ENCODE peak calls at places on chromosomes 12 and 14, in nine cellular contexts. A is stomach; V is stimulated activated CD4-positive, alpha-beta T cell treated with anti-CD3 and anti-CD28 coated beads, Interleukin-1b, Interleukin-23, amount 100 ng/mL, for 4 hours; M is central memory CD8-positive, alpha-beta T cell; Z is HFF-Myc; S is fibroblast of gingiva; O is psoas muscle; C is activated T-cell treated with anti-CD3 and anti-CD28 coated beads, Interleukin-2, amount 50 U/mL, for 72 hours; P is AG20443. Y is an unnamed sample.

GRCh38 chr14:77099425-77100167 is 1.5 kb downstream of the CIPC start:
- DNase-seq in V (no peak), M (no peak), C (no peak), A (no peak), O (no peak), Z (peak), P (peak), S (peak), Y (peak)

GRCh38 chr14:28758253-28758915 is 8.2 kb upstream of the FOXG1 start:
- DNase-seq in S (no peak), P (no peak), A (no peak), C (no peak), Z (no peak), V (no peak), M (no peak), O (no peak), Y (no peak)

GRCh38 chr12:64733857-64734256 is 25.3 kb downstream of the GNS start:
- DNase-seq in V (no peak), S (peak), O (peak), C (no peak), M (no peak), Z (no peak), P (no peak), A (no peak), Y (peak)

GRCh38 chr12:104163631-104164030 is 25.6 kb upstream of the NFYB start:
- DNase-seq in P (no peak), V (no peak), Z (no peak), O (no peak), C (no peak), A (no peak), S (no peak), M (no peak), Y (no peak)

GRCh38 chr12:132078190-132078589 is 65.9 kb downstream of the DDX51 start:
- DNase-seq in M (no peak), P (peak), O (no peak), Z (peak), C (no peak), V (no peak), A (no peak), S (peak), Y (no peak)

GRCh38 chr12:90393089-90393488 is 561.9 kb downstream of the CCER1 start:
- DNase-seq in A (no peak), Z (no peak), O (no peak), C (no peak), S (no peak), M (no peak), P (no peak), V (no peak), Y (no peak)

GRCh38 chr14:53341324-53341723 is 188.2 kb upstream of the DDHD1 start:
- DNase-seq in A (no peak), O (no peak), S (no peak), C (no peak), Z (no peak), M (no peak), P (no peak), V (no peak), Y (no peak)

GRCh38 chr12:121420109-121420508 is 20.2 kb downstream of the RNF34 start:
- DNase-seq in S (no peak), V (no peak), C (no peak), A (no peak), Z (no peak), P (no peak), M (no peak), O (no peak), Y (no peak)

GRCh38 chr14:68471029-68471963 is 321.6 kb downstream of the ZFP36L1 start:
- DNase-seq in C (no peak), O (no peak), P (no peak), M (no peak), S (no peak), V (no peak), Z (no peak), A (no peak), Y (no peak)

GRCh38 chr12:112937741-112938719 is at the start of gene OAS3:
- DNase-seq in A (peak), M (peak), P (peak), O (peak), C (peak), Z (peak), V (peak), S (peak), Y (peak)

GRCh38 chr12:98013560-98013959 is 501.8 kb upstream of the TMPO start:
- DNase-seq in O (no peak), Z (no peak), M (no peak), A (no peak), P (no peak), C (no peak), S (no peak), V (no peak), Y (peak)

GRCh38 chr12:104643921-104644669 is 187.3 kb downstream of the CHST11 start:
- DNase-seq in V (no peak), O (no peak), M (no peak), A (peak), Z (no peak), P (no peak), C (no peak), S (no peak), Y (no peak)

GRCh38 chr12:64739778-64740177 is 19.4 kb downstream of the GNS start:
- DNase-seq in C (no peak), S (no peak), Z (no peak), O (no peak), M (no peak), V (no peak), P (no peak), A (no peak), Y (no peak)

GRCh38 chr12:54222609-54223008 is 33.8 kb upstream of the SMUG1 start:
- DNase-seq in V (no peak), A (no peak), O (no peak), Z (peak), M (no peak), P (peak), C (no peak), S (peak), Y (no peak)

GRCh38 chr14:32986791-32987545 is 48.3 kb downstream of the NPAS3 start:
- DNase-seq in C (no peak), Z (no peak), O (peak), A (no peak), S (no peak), M (no peak), V (no peak), P (peak), Y (no peak)

GRCh38 chr12:132170094-132170636 is 25.9 kb downstream of the NOC4L start:
- DNase-seq in M (no peak), P (peak), A (no peak), O (peak), V (no peak), S (peak), Z (no peak), C (no peak), Y (no peak)

GRCh38 chr12:123444396-123445026 is 8.0 kb upstream of the RILPL2 start:
- DNase-seq in M (no peak), Z (no peak), C (no peak), A (no peak), S (peak), O (no peak), V (no peak), P (no peak), Y (no peak)

GRCh38 chr12:4002601-4003000 is 129.4 kb upstream of the PARP11 start:
- DNase-seq in O (no peak), M (no peak), P (no peak), S (no peak), Z (no peak), A (no peak), V (no peak), C (no peak), Y (no peak)

GRCh38 chr12:3630621-3631271 is 122.2 kb downstream of the CRACR2A start:
- DNase-seq in A (no peak), S (no peak), O (no peak), C (no peak), V (no peak), M (no peak), Z (no peak), P (no peak), Y (no peak)

GRCh38 chr12:77685112-77685511 is 145.6 kb upstream of the NAV3 start:
- DNase-seq in A (peak), Z (peak), M (no peak), C (peak), O (peak), V (no peak), S (peak), P (peak), Y (peak)

GRCh38 chr12:12723147-12723680 is 6.0 kb downstream of the CDKN1B start:
- DNase-seq in A (no peak), M (no peak), C (no peak), O (no peak), Z (no peak), P (no peak), V (no peak), S (no peak), Y (no peak)

GRCh38 chr12:56120158-56120846 is 2.2 kb downstream of the ZC3H10 start:
- DNase-seq in S (no peak), Z (no peak), P (no peak), M (no peak), A (no peak), V (no peak), C (no peak), O (peak), Y (peak)

GRCh38 chr12:19683178-19683927 is 244.1 kb downstream of the AEBP2 start:
- DNase-seq in A (no peak), C (no peak), O (no peak), V (no peak), M (no peak), S (no peak), P (peak), Z (peak), Y (no peak)

GRCh38 chr12:45974171-45974719 is 16.1 kb downstream of the SCAF11 start:
- DNase-seq in P (no peak), O (no peak), S (no peak), Z (no peak), C (no peak), V (no peak), A (no peak), M (no peak), Y (no peak)

GRCh38 chr12:111529424-111530368 is 69.4 kb downstream of the ATXN2 start:
- DNase-seq in A (peak), Z (peak), O (peak), C (peak), M (peak), S (peak), P (peak), V (peak), Y (no peak)

GRCh38 chr12:2258035-2258434 is 205.2 kb downstream of the CACNA1C start:
- DNase-seq in S (no peak), M (no peak), A (no peak), P (no peak), O (no peak), V (no peak), C (no peak), Z (no peak), Y (no peak)

GRCh38 chr12:57216931-57217871 is 607 bp downstream of the NXPH4 start:
- DNase-seq in O (no peak), P (no peak), M (peak), S (no peak), Z (no peak), A (no peak), V (no peak), C (no peak), Y (no peak)

GRCh38 chr12:69662764-69663163 is 36.3 kb downstream of the BEST3 start:
- DNase-seq in S (no peak), C (no peak), P (no peak), V (no peak), Z (no peak), O (no peak), A (no peak), M (no peak), Y (no peak)

GRCh38 chr12:108338915-108339657 is at the start of gene CMKLR1:
- DNase-seq in M (no peak), O (peak), C (no peak), S (peak), Z (no peak), V (no peak), A (no peak), P (peak), Y (peak)